ENCODE peak calls at places on chromosomes 11 and 22, in nine cellular contexts. One of them, this sample, is unnamed.

GRCh38 chr11:90705661-90706060 is 482.8 kb upstream of the CHORDC1 start:
- DNase-seq in HFFc6: no peak
- DNase-seq in HuH-7: no peak
- DNase-seq in suprapubic skin: no peak
- DNase-seq in stimulated activated CD4-positive, alpha-beta T cell treated with anti-CD3 and anti-CD28 coated beads, Interleukin-4, amount 100 ng/mL, for 48 hours: no peak
- DNase-seq in NCI-H524: no peak
- DNase-seq in neural progenitor cell: no peak
- DNase-seq in kidney glomerular epithelial cell: no peak
- DNase-seq in PC-9: no peak
- DNase-seq in this sample: no peak

GRCh38 chr11:44351006-44351660 is 41.2 kb upstream of the ALX4 start:
- DNase-seq in HFFc6: no peak
- DNase-seq in HuH-7: no peak
- DNase-seq in suprapubic skin: no peak
- DNase-seq in stimulated activated CD4-positive, alpha-beta T cell treated with anti-CD3 and anti-CD28 coated beads, Interleukin-4, amount 100 ng/mL, for 48 hours: no peak
- DNase-seq in NCI-H524: peak
- DNase-seq in neural progenitor cell: no peak
- DNase-seq in kidney glomerular epithelial cell: no peak
- DNase-seq in PC-9: no peak
- DNase-seq in this sample: no peak

GRCh38 chr22:21573750-21574494 is 6.4 kb downstream of the UBE2L3 start:
- DNase-seq in HFFc6: no peak
- DNase-seq in HuH-7: no peak
- DNase-seq in suprapubic skin: no peak
- DNase-seq in stimulated activated CD4-positive, alpha-beta T cell treated with anti-CD3 and anti-CD28 coated beads, Interleukin-4, amount 100 ng/mL, for 48 hours: no peak
- DNase-seq in NCI-H524: no peak
- DNase-seq in neural progenitor cell: no peak
- DNase-seq in kidney glomerular epithelial cell: no peak
- DNase-seq in PC-9: no peak
- DNase-seq in this sample: no peak

GRCh38 chr11:19201737-19202605 is at the start of gene CSRP3:
- DNase-seq in HFFc6: no peak
- DNase-seq in HuH-7: no peak
- DNase-seq in suprapubic skin: no peak
- DNase-seq in stimulated activated CD4-positive, alpha-beta T cell treated with anti-CD3 and anti-CD28 coated beads, Interleukin-4, amount 100 ng/mL, for 48 hours: no peak
- DNase-seq in NCI-H524: no peak
- DNase-seq in neural progenitor cell: no peak
- DNase-seq in kidney glomerular epithelial cell: no peak
- DNase-seq in PC-9: no peak
- DNase-seq in this sample: no peak

GRCh38 chr22:24153353-24153752 is 27.9 kb upstream of the SUSD2 start:
- DNase-seq in HFFc6: peak
- DNase-seq in HuH-7: no peak
- DNase-seq in suprapubic skin: no peak
- DNase-seq in stimulated activated CD4-positive, alpha-beta T cell treated with anti-CD3 and anti-CD28 coated beads, Interleukin-4, amount 100 ng/mL, for 48 hours: no peak
- DNase-seq in NCI-H524: no peak
- DNase-seq in neural progenitor cell: no peak
- DNase-seq in kidney glomerular epithelial cell: no peak
- DNase-seq in PC-9: no peak
- DNase-seq in this sample: no peak

GRCh38 chr11:26230021-26230420 is 101.9 kb upstream of the ANO3 start:
- DNase-seq in HFFc6: no peak
- DNase-seq in HuH-7: no peak
- DNase-seq in suprapubic skin: no peak
- DNase-seq in stimulated activated CD4-positive, alpha-beta T cell treated with anti-CD3 and anti-CD28 coated beads, Interleukin-4, amount 100 ng/mL, for 48 hours: no peak
- DNase-seq in NCI-H524: no peak
- DNase-seq in neural progenitor cell: no peak
- DNase-seq in kidney glomerular epithelial cell: no peak
- DNase-seq in PC-9: no peak
- DNase-seq in this sample: no peak

GRCh38 chr22:19723990-19724827 is 870 bp downstream of the GP1BB start:
- DNase-seq in HFFc6: no peak
- DNase-seq in HuH-7: peak
- DNase-seq in suprapubic skin: no peak
- DNase-seq in stimulated activated CD4-positive, alpha-beta T cell treated with anti-CD3 and anti-CD28 coated beads, Interleukin-4, amount 100 ng/mL, for 48 hours: peak
- DNase-seq in NCI-H524: peak
- DNase-seq in neural progenitor cell: peak
- DNase-seq in kidney glomerular epithelial cell: peak
- DNase-seq in PC-9: no peak
- DNase-seq in this sample: no peak

GRCh38 chr22:20159088-20159487 is 8.2 kb upstream of the CCDC188 start:
- DNase-seq in HFFc6: no peak
- DNase-seq in HuH-7: no peak
- DNase-seq in suprapubic skin: no peak
- DNase-seq in stimulated activated CD4-positive, alpha-beta T cell treated with anti-CD3 and anti-CD28 coated beads, Interleukin-4, amount 100 ng/mL, for 48 hours: no peak
- DNase-seq in NCI-H524: peak
- DNase-seq in neural progenitor cell: peak
- DNase-seq in kidney glomerular epithelial cell: no peak
- DNase-seq in PC-9: no peak
- DNase-seq in this sample: no peak

GRCh38 chr22:30214703-30215405 is 31.7 kb downstream of the LIF start:
- DNase-seq in HFFc6: no peak
- DNase-seq in HuH-7: no peak
- DNase-seq in suprapubic skin: no peak
- DNase-seq in stimulated activated CD4-positive, alpha-beta T cell treated with anti-CD3 and anti-CD28 coated beads, Interleukin-4, amount 100 ng/mL, for 48 hours: no peak
- DNase-seq in NCI-H524: peak
- DNase-seq in neural progenitor cell: no peak
- DNase-seq in kidney glomerular epithelial cell: no peak
- DNase-seq in PC-9: peak
- DNase-seq in this sample: no peak

GRCh38 chr11:75275581-75275980 is 35.0 kb downstream of the TPBGL start:
- DNase-seq in HFFc6: no peak
- DNase-seq in HuH-7: no peak
- DNase-seq in suprapubic skin: no peak
- DNase-seq in stimulated activated CD4-positive, alpha-beta T cell treated with anti-CD3 and anti-CD28 coated beads, Interleukin-4, amount 100 ng/mL, for 48 hours: peak
- DNase-seq in NCI-H524: peak
- DNase-seq in neural progenitor cell: no peak
- DNase-seq in kidney glomerular epithelial cell: no peak
- DNase-seq in PC-9: no peak
- DNase-seq in this sample: no peak

GRCh38 chr11:102422817-102423725 is 29.5 kb downstream of the TMEM123 start:
- DNase-seq in HFFc6: no peak
- DNase-seq in HuH-7: no peak
- DNase-seq in suprapubic skin: no peak
- DNase-seq in stimulated activated CD4-positive, alpha-beta T cell treated with anti-CD3 and anti-CD28 coated beads, Interleukin-4, amount 100 ng/mL, for 48 hours: no peak
- DNase-seq in NCI-H524: no peak
- DNase-seq in neural progenitor cell: peak
- DNase-seq in kidney glomerular epithelial cell: no peak
- DNase-seq in PC-9: no peak
- DNase-seq in this sample: no peak

GRCh38 chr11:1103401-1104360 is 29.0 kb downstream of the MUC2 start:
- DNase-seq in HFFc6: no peak
- DNase-seq in HuH-7: no peak
- DNase-seq in suprapubic skin: no peak
- DNase-seq in stimulated activated CD4-positive, alpha-beta T cell treated with anti-CD3 and anti-CD28 coated beads, Interleukin-4, amount 100 ng/mL, for 48 hours: no peak
- DNase-seq in NCI-H524: no peak
- DNase-seq in neural progenitor cell: no peak
- DNase-seq in kidney glomerular epithelial cell: no peak
- DNase-seq in PC-9: no peak
- DNase-seq in this sample: no peak

GRCh38 chr11:72511393-72512047 is 77.2 kb upstream of the CLPB start:
- DNase-seq in HFFc6: no peak
- DNase-seq in HuH-7: no peak
- DNase-seq in suprapubic skin: no peak
- DNase-seq in stimulated activated CD4-positive, alpha-beta T cell treated with anti-CD3 and anti-CD28 coated beads, Interleukin-4, amount 100 ng/mL, for 48 hours: no peak
- DNase-seq in NCI-H524: no peak
- DNase-seq in neural progenitor cell: no peak
- DNase-seq in kidney glomerular epithelial cell: no peak
- DNase-seq in PC-9: no peak
- DNase-seq in this sample: no peak

GRCh38 chr11:134579709-134580634 is 167.9 kb upstream of the B3GAT1 start:
- DNase-seq in HFFc6: no peak
- DNase-seq in HuH-7: no peak
- DNase-seq in suprapubic skin: no peak
- DNase-seq in stimulated activated CD4-positive, alpha-beta T cell treated with anti-CD3 and anti-CD28 coated beads, Interleukin-4, amount 100 ng/mL, for 48 hours: no peak
- DNase-seq in NCI-H524: no peak
- DNase-seq in neural progenitor cell: no peak
- DNase-seq in kidney glomerular epithelial cell: no peak
- DNase-seq in PC-9: no peak
- DNase-seq in this sample: peak